ENCODE peak calls at places on chromosomes 13 and 19, in seven cellular contexts. P is naive thymus-derived CD8-positive, alpha-beta T cell; C is AG04449; M is lower lobe of right lung; X is HCT116; B is iris pigment epithelial cell; Q is frontal cortex. F is an unnamed sample.

GRCh38 chr19:51640371-51640770 is 6.3 kb downstream of the SIGLEC14 start:
- DNase-seq in C (no peak), B (no peak), P (no peak), M (no peak), Q (no peak), X (no peak), F (no peak)

GRCh38 chr13:93776936-93777335 is 550.3 kb downstream of the GPC6 start:
- DNase-seq in B (peak), X (no peak), M (no peak), Q (no peak), P (no peak), C (no peak), F (peak)

GRCh38 chr19:13865578-13866462 is 11.1 kb upstream of the NANOS3 start:
- DNase-seq in P (no peak), X (no peak), C (no peak), B (no peak), Q (no peak), M (no peak), F (no peak)

GRCh38 chr13:34247596-34247995 is 429.6 kb downstream of the RFC3 start:
- DNase-seq in Q (no peak), P (no peak), C (no peak), X (no peak), B (no peak), M (no peak), F (no peak)

GRCh38 chr19:31154021-31154420 is 195.2 kb downstream of the TSHZ3 start:
- DNase-seq in C (no peak), P (no peak), Q (no peak), X (no peak), B (peak), M (no peak), F (peak)

GRCh38 chr19:40627486-40628279 is 26.5 kb downstream of the LTBP4 start:
- DNase-seq in X (no peak), Q (no peak), B (no peak), P (no peak), M (no peak), C (no peak), F (no peak)

GRCh38 chr13:77863037-77863630 is 55.5 kb downstream of the EDNRB start:
- DNase-seq in M (no peak), B (no peak), Q (no peak), X (no peak), P (no peak), C (no peak), F (no peak)

GRCh38 chr19:13103961-13104847 is 1.5 kb upstream of the LYL1 start:
- DNase-seq in P (peak), C (no peak), M (peak), Q (peak), X (no peak), B (no peak), F (no peak)

GRCh38 chr13:108702171-108702570 is 72.8 kb downstream of the MYO16 start:
- DNase-seq in P (no peak), M (no peak), C (no peak), X (no peak), Q (no peak), B (no peak), F (no peak)

GRCh38 chr19:48686103-48686502 is 9.7 kb upstream of the FUT2 start:
- DNase-seq in C (no peak), B (peak), Q (no peak), P (no peak), X (no peak), M (no peak), F (no peak)

GRCh38 chr19:3097442-3097871 is 3.3 kb downstream of the GNA11 start:
- DNase-seq in Q (no peak), M (no peak), C (no peak), P (no peak), B (no peak), X (no peak), F (no peak)

GRCh38 chr19:46394398-46394797 is 19.0 kb downstream of the CCDC8 start:
- DNase-seq in Q (no peak), P (no peak), M (peak), B (no peak), X (no peak), C (no peak), F (no peak)

GRCh38 chr19:42601811-42602443 is 7.2 kb upstream of the CEACAM8 start:
- DNase-seq in C (no peak), M (no peak), Q (no peak), P (peak), B (peak), X (no peak), F (peak)

GRCh38 chr13:42832341-42833153 is 51.2 kb downstream of the FAM216B start:
- DNase-seq in P (no peak), X (no peak), M (no peak), B (peak), Q (no peak), C (peak), F (peak)

GRCh38 chr19:9128171-9128570 is 1.4 kb upstream of the OR7G3 start:
- DNase-seq in P (no peak), B (peak), C (no peak), M (no peak), Q (no peak), X (peak), F (peak)

GRCh38 chr13:76630629-76631028 is 255.6 kb downstream of the KCTD12 start:
- DNase-seq in B (peak), C (no peak), X (no peak), P (no peak), M (no peak), Q (no peak), F (peak)

GRCh38 chr13:91346848-91347211 is 657 bp upstream of the MIR17HG start:
- DNase-seq in P (peak), M (no peak), C (no peak), B (peak), Q (no peak), X (no peak), F (peak)

GRCh38 chr19:15161028-15161984 is 39.5 kb downstream of the NOTCH3 start:
- DNase-seq in Q (no peak), P (no peak), M (no peak), C (no peak), X (peak), B (peak), F (peak)

GRCh38 chr19:29379257-29379986 is 146.4 kb upstream of the VSTM2B start:
- DNase-seq in B (no peak), X (no peak), P (no peak), C (no peak), M (peak), Q (no peak), F (no peak)